ENCODE peak calls at places on chromosomes 4 and X, in nine cellular contexts. W is tibial artery; D is brain microvascular endothelial cell; Q is hippocampal formation; M is GOT3; H is CD4-positive, alpha-beta T cell; Z is activated CD8-positive, alpha-beta memory T cell treated with anti-CD3 and anti-CD28 coated beads for 48 hours; I is stimulated activated CD4-positive, alpha-beta T cell treated with anti-CD3 and anti-CD28 coated beads, Interleukin-2, amount 100 ng/mL, for 48 hours; T is AML-193. B is an unnamed sample.

GRCh38 chr4:166066936-166067335 is 193.9 kb downstream of the TLL1 start:
- DNase-seq in W (no peak), D (no peak), Q (no peak), M (no peak), H (no peak), Z (no peak), I (no peak), T (no peak), B (no peak)

GRCh38 chrX:152904151-152905080 is 6.5 kb downstream of the ZNF185 start:
- DNase-seq in W (no peak), D (peak), Q (peak), M (no peak), H (peak), Z (peak), I (peak), T (peak), B (peak)

GRCh38 chr4:41963105-41963504 is 18.5 kb upstream of the DCAF4L1 start:
- DNase-seq in W (no peak), D (peak), Q (no peak), M (no peak), H (no peak), Z (no peak), I (no peak), T (peak), B (peak)

GRCh38 chrX:130994671-130995070 is 63.5 kb upstream of the ARHGAP36 start:
- DNase-seq in W (no peak), D (peak), Q (no peak), M (no peak), H (no peak), Z (no peak), I (peak), T (peak), B (no peak)

GRCh38 chr4:88283661-88284377 is 542 bp downstream of the PPM1K start:
- DNase-seq in W (peak), D (peak), Q (peak), M (peak), H (peak), Z (peak), I (peak), T (peak), B (peak)

GRCh38 chr4:142846729-142847606 is 867 bp upstream of the INPP4B start:
- DNase-seq in W (peak), D (no peak), Q (no peak), M (no peak), H (peak), Z (no peak), I (peak), T (no peak), B (no peak)

GRCh38 chrX:43753637-43754036 is 97.5 kb downstream of the MAOA start:
- DNase-seq in W (no peak), D (no peak), Q (no peak), M (no peak), H (no peak), Z (no peak), I (no peak), T (no peak), B (no peak)

GRCh38 chr4:67581208-67581857 is 22.8 kb downstream of the STAP1 start:
- DNase-seq in W (no peak), D (no peak), Q (no peak), M (no peak), H (no peak), Z (no peak), I (no peak), T (no peak), B (peak)

GRCh38 chrX:74242484-74243138 is 61.4 kb upstream of the ZCCHC13 start:
- DNase-seq in W (no peak), D (no peak), Q (no peak), M (no peak), H (no peak), Z (no peak), I (no peak), T (no peak), B (no peak)

GRCh38 chr4:151658959-151659593 is 101.7 kb downstream of the GATB start:
- DNase-seq in W (no peak), D (no peak), Q (no peak), M (no peak), H (no peak), Z (no peak), I (no peak), T (no peak), B (no peak)

GRCh38 chrX:78199851-78200250 is 60.4 kb upstream of the TAF9B start:
- DNase-seq in W (no peak), D (peak), Q (no peak), M (no peak), H (no peak), Z (no peak), I (no peak), T (peak), B (peak)

GRCh38 chr4:163175971-163176958 is 9.6 kb upstream of the NAF1 start:
- DNase-seq in W (no peak), D (no peak), Q (no peak), M (no peak), H (no peak), Z (no peak), I (no peak), T (no peak), B (no peak)

GRCh38 chr4:8188743-8189550 is 10.1 kb upstream of the SH3TC1 start:
- DNase-seq in W (peak), D (no peak), Q (peak), M (no peak), H (no peak), Z (no peak), I (no peak), T (no peak), B (no peak)

GRCh38 chr4:99300934-99301333 is 10.1 kb upstream of the ADH1A start:
- DNase-seq in W (peak), D (peak), Q (no peak), M (no peak), H (no peak), Z (no peak), I (no peak), T (no peak), B (no peak)

GRCh38 chr4:140115140-140115539 is 38.8 kb downstream of the MAML3 start:
- DNase-seq in W (no peak), D (no peak), Q (no peak), M (no peak), H (no peak), Z (no peak), I (no peak), T (no peak), B (no peak)

GRCh38 chr4:105147226-105148151 is 813 bp downstream of the TET2 start:
- DNase-seq in W (no peak), D (no peak), Q (peak), M (no peak), H (peak), Z (no peak), I (peak), T (no peak), B (peak)

GRCh38 chrX:69317721-69318120 is 152.5 kb upstream of the PJA1 start:
- DNase-seq in W (no peak), D (no peak), Q (no peak), M (no peak), H (no peak), Z (no peak), I (no peak), T (no peak), B (no peak)

GRCh38 chr4:79852305-79852730 is 220.7 kb downstream of the ANTXR2 start:
- DNase-seq in W (no peak), D (peak), Q (no peak), M (no peak), H (no peak), Z (no peak), I (no peak), T (no peak), B (no peak)

GRCh38 chr4:182492456-182492855 is 249.3 kb downstream of the TENM3 start:
- DNase-seq in W (no peak), D (peak), Q (no peak), M (no peak), H (no peak), Z (no peak), I (no peak), T (no peak), B (peak)

GRCh38 chrX:30301977-30302376 is 7.2 kb downstream of the NR0B1 start:
- DNase-seq in W (no peak), D (peak), Q (no peak), M (no peak), H (no peak), Z (no peak), I (no peak), T (no peak), B (no peak)

GRCh38 chr4:154982187-154983047 is 201.3 kb downstream of the RBM46 start:
- DNase-seq in W (peak), D (peak), Q (peak), M (no peak), H (no peak), Z (no peak), I (peak), T (peak), B (peak)

GRCh38 chr4:167100120-167100519 is 134.2 kb downstream of the SPOCK3 start:
- DNase-seq in W (no peak), D (peak), Q (peak), M (no peak), H (no peak), Z (no peak), I (no peak), T (no peak), B (no peak)

GRCh38 chr4:116702949-116703348 is 382.4 kb downstream of the TRAM1L1 start:
- DNase-seq in W (no peak), D (no peak), Q (no peak), M (no peak), H (no peak), Z (no peak), I (no peak), T (no peak), B (peak)

GRCh38 chr4:168634276-168634802 is 137.5 kb downstream of the PALLD start:
- DNase-seq in W (no peak), D (peak), Q (no peak), M (peak), H (no peak), Z (no peak), I (no peak), T (no peak), B (no peak)